ENCODE peak calls at places on chromosomes 16 and 17, in four cellular contexts. T, O, A and E are unnamed samples. For H3K27me3, the result is how much of the 10 kb centered on the place peaks cover.

GRCh38 chr16:66342294-66342900 is 24.1 kb upstream of the CDH5 start:
- DNase-seq in T (peak), O (peak), A (no peak), E (peak)

GRCh38 chr16:19861811-19862327 is 22.8 kb downstream of the GPRC5B start:
- DNase-seq in T (peak), O (no peak), A (no peak), E (peak)

GRCh38 chr16:22232277-22233049 is 26.4 kb downstream of the EEF2K start:
- DNase-seq in T (no peak), O (peak), A (no peak), E (no peak)

GRCh38 chr17:82767041-82767754 is 15.3 kb downstream of the TBCD start:
- DNase-seq in T (peak), O (peak), A (no peak), E (no peak)

GRCh38 chr16:2159052-2159838 is 3.7 kb downstream of the TRAF7 start:
- DNase-seq in T (no peak), O (no peak), A (no peak), E (no peak)

GRCh38 chr17:79652999-79653643 is 42.3 kb upstream of the RBFOX3 start:
- DNase-seq in T (no peak), O (no peak), A (no peak), E (no peak)

GRCh38 chr16:79253100-79253631 is 347.4 kb downstream of the MAF start:
- DNase-seq in T (no peak), O (peak), A (no peak), E (no peak)

GRCh38 chr16:85479972-85480726 is 133.0 kb upstream of the GSE1 start:
- DNase-seq in T (peak), O (no peak), A (no peak), E (no peak)

GRCh38 chr17:40112718-40113109 is 9.1 kb upstream of the MSL1 start:
- DNase-seq in T (no peak), O (no peak), A (no peak), E (no peak)

GRCh38 chr17:67779098-67779672 is 46.1 kb upstream of the BPTF start:
- DNase-seq in T (peak), O (peak), A (no peak), E (no peak)

GRCh38 chr17:42872251-42872965 is 21.4 kb downstream of the AOC3 start:
- DNase-seq in T (no peak), O (no peak), A (no peak), E (no peak)

GRCh38 chr16:81520560-81521135 is 76.0 kb downstream of the CMIP start:
- DNase-seq in T (no peak), O (no peak), A (no peak), E (no peak)

GRCh38 chr17:77609553-77610517 is 348.7 kb upstream of the TNRC6C start:
- DNase-seq in T (peak), O (peak), A (peak), E (no peak)

GRCh38 chr17:66373944-66374817 is 71.8 kb downstream of the PRKCA start:
- DNase-seq in T (no peak), O (no peak), A (no peak), E (no peak)

GRCh38 chr17:1454541-1454940 is 1.5 kb downstream of the CRK start:
- DNase-seq in T (no peak), O (no peak), A (no peak), E (no peak)

GRCh38 chr17:31327534-31328526 is 6.4 kb upstream of the EVI2A start:
- DNase-seq in T (no peak), O (peak), A (no peak), E (no peak)

GRCh38 chr16:54148974-54149373 is 137.6 kb downstream of the IRX3 start:
- DNase-seq in T (no peak), O (no peak), A (no peak), E (no peak)

GRCh38 chr16:81006472-81007311 is at the start of the genes CENPN and CMC2:
- DNase-seq in T (peak), O (peak), A (peak), E (peak)

GRCh38 chr16:75653926-75654325 is 6.4 kb downstream of the TERF2IP start:
- DNase-seq in T (no peak), O (no peak), A (no peak), E (no peak)

GRCh38 chr17:39763046-39763800 is 25.5 kb downstream of the GRB7 start:
- DNase-seq in T (no peak), O (no peak), A (no peak), E (no peak)

GRCh38 chr17:16298140-16298662 is 55.1 kb downstream of the CENPV start:
- DNase-seq in T (no peak), O (peak), A (no peak), E (no peak)

GRCh38 chr17:62860962-62861873 is 53.1 kb upstream of the MARCHF10 start:
- DNase-seq in T (peak), O (no peak), A (no peak), E (no peak)

GRCh38 chr17:81842725-81843504 is 8.1 kb upstream of the PPP1R27 start:
- DNase-seq in T (no peak), O (no peak), A (no peak), E (no peak)

GRCh38 chr17:20955437-20956323 is 87.1 kb downstream of the USP22 start:
- DNase-seq in T (no peak), O (peak), A (no peak), E (no peak)

GRCh38 chr17:7632492-7632894 is 2.6 kb downstream of the SHBG start:
- DNase-seq in T (peak), O (no peak), A (no peak), E (no peak)

GRCh38 chr17:4143563-4144410 is 790 bp downstream of the CYB5D2 start:
- DNase-seq in T (peak), O (peak), A (peak), E (peak)

GRCh38 chr16:73840710-73841109 is 455.9 kb upstream of the PSMD7 start:
- DNase-seq in T (no peak), O (no peak), A (no peak), E (no peak)

GRCh38 chr16:73000020-73000906 is 47.7 kb downstream of the ZFHX3 start:
- DNase-seq in T (no peak), O (peak), A (no peak), E (no peak)

GRCh38 chr17:78448356-78448993 is 70.0 kb downstream of the PGS1 start:
- DNase-seq in T (no peak), O (peak), A (no peak), E (no peak)

GRCh38 chr17:44254696-44255095 is 13.2 kb downstream of the SLC4A1 start:
- DNase-seq in T (no peak), O (no peak), A (no peak), E (no peak)

GRCh38 chr16:14423344-14423743 is 206.7 kb downstream of the PARN start:
- DNase-seq in T (no peak), O (no peak), A (no peak), E (no peak)

GRCh38 chr16:89764711-89765201 is 43.4 kb downstream of the ZNF276 start:
- DNase-seq in T (no peak), O (no peak), A (peak), E (no peak)

GRCh38 chr16:29854520-29855100 is 8.4 kb downstream of the CDIPT start:
- DNase-seq in T (no peak), O (no peak), A (no peak), E (no peak)

GRCh38 chr16:29302976-29303375 is 103.5 kb downstream of the NPIPB11 start:
- DNase-seq in T (no peak), O (no peak), A (no peak), E (no peak)

GRCh38 chr17:6420173-6420641 is 14.7 kb downstream of the AIPL1 start:
- DNase-seq in T (peak), O (no peak), A (no peak), E (no peak)

GRCh38 chr17:79395545-79395944 is 215.3 kb downstream of the RBFOX3 start:
- DNase-seq in T (no peak), O (no peak), A (no peak), E (no peak)

DNA sequence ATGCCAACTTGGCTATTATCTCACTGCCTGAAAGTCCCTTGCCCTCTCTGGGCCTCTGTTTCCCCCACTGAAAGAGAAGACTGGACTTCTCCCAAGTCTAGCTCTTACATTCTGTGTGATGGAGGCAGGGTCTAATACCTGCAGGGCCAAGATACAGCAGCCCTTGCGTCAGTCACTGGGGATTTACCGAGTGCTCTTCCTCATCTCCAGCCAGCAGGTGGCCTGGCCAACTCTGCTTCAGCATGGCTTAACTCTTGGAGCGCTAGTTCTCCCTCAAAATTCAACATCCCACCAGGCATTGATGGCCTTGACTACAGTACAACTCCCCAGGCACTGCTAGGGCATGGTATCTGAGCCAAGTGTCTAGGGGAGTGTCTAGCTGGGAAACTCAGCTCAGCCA is 19.9 kb upstream of the MTMR4 start:
- DNase-seq in T (no peak), O (peak), A (no peak), E (no peak)
- H3K27me3 ChIP-seq in T (under half), O (under half), A (under half), E (under half)

DNA sequence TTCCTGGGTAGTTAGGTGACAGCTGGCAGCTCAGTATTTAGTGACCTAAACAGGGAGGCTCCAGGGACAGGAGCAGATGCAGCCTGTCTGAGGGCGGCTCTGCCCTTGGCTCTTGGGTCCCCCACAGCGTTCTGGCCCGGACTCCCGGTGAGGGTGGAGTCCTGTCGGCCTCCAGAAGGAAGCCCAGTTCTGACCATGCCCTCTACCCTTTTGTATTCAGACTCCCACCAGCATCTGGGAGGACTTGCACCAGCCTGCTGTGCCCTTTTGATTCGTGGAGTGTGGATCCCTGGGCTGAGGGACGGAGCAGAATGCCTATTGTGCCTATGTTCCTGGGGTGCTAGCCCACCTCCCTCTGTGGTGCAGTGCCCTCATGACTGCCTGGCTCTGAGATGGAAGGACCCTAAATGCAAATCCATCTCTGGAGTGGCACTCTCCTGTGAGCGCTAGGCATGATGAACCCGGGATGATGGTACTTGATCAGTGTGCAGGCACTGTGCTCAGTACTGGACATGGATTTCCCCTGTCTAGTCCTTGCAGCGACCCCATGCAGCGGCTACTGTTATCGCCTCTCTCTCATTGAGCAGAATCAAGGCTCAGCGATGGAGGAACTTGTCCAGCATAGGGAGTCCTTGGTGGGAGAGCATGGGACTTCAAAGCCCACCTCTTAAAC is 123.1 kb downstream of the SNX29 start:
- DNase-seq in T (no peak), O (no peak), A (no peak), E (no peak)
- TF ChIP-seq SUZ12 in T (no peak), O (no peak), A (no peak), E (no peak)

GRCh38 chr17:37731056-37731455 is 13.8 kb downstream of the HNF1B start:
- DNase-seq in T (no peak), O (no peak), A (no peak), E (no peak)
- H3K27me3 ChIP-seq in T (under half), O (under half), A (under half), E (half or more)

DNA sequence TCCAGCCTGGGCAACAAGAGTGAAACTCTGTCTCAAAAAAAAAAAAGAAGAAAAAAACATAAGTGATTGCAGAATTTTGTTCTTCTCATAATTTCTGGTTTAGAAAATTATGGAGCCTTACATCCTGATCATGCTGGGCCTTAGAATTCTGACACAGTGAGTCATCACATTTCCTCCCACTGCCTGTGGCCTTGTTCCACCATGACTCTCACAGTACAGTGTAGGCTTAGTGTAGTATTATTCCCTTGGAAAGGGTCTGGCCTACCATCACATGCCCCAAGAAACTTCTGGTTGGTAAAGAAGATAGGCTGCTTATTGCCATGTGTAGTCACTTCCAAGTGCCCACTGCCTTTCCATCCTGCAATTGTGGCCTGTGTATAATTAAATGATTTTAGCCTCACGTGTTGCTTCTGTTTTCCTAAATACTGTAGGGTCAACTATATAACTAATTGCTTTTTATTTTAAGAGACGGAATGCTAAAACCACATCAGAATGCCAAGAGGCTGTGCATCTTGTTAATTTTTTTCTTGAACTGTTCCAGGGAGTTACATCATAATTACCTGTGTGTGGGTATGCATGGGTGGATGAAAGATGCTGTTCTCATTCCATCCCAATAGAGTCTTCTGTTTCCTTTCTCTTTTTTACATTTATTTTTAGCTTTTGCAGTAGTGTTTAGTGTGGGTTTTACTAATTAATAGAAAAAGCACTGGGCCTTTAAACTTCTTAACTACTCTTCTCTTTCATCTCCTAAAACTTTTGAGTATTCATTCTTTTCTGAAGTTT is 25.9 kb downstream of the OGFOD1 start:
- DNase-seq in T (no peak), O (peak), A (no peak), E (no peak)
- TF ChIP-seq SUZ12 in T (no peak), O (no peak), A (no peak), E (no peak)

GRCh38 chr16:49763826-49764225 is 92.1 kb downstream of the ZNF423 start:
- DNase-seq in T (no peak), O (no peak), A (no peak), E (no peak)
- H3K27me3 ChIP-seq in T (under half), O (under half), A (under half), E (under half)

GRCh38 chr16:63096857-63097256 is 1060.6 kb upstream of the CDH8 start:
- DNase-seq in T (no peak), O (no peak), A (no peak), E (no peak)
- TF ChIP-seq SUZ12 in T (no peak), O (no peak), A (no peak), E (no peak)

DNA sequence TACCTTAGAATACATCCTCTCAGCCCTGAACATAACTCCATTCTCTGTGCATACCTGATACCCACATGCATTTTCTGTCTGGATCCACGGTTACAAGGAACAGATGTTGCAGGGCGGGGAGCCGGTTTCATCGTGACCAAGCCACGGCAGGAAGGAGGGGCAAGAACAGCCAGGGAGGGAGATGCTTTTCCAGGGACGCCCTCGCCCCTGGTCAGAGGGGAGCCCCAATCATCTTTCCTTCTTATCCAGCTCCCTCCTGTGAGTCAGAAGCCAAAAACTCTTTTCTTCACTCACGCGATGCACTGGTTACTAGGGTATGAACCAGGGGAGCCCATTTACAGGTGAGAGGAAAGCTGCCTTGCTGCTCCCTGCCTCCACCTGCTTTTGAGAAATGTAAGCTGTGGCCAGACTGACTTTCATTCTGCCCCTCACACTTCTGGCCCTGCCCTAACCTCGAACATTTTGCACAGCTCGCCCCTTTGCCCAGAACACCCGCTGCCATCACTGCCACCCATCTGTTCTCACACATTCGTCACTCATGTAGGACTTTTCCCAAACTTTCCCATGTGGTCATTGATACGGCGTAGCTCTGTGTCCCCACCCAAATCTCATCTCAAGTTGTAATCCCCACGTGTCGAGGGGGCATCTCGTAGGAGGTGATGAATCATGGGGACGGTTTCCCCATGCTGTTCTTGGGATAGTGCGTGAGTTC is 20.4 kb downstream of the FOXL1 start:
- DNase-seq in T (no peak), O (no peak), A (no peak), E (no peak)
- H3K27me3 ChIP-seq in T (under half), O (under half), A (under half), E (under half)

DNA sequence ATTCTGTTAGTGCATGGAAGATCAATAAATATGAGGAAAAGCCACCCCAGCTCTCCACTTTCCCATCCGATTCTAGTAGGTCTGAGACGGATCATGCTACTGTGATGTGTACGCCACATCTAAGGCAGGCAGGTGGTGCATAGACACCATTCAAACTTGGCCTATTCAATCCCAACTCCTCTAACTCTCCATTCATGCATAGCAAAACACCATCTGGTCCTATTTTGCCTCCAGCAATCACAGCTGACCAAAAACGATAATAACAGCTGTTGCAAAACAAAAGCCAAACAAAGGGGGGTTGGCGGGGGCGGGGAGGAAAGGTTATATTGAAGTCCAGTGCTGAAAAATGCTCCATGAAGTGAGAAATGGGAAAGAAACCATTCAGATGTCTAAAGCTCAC is 111.4 kb downstream of the TOX3 start:
- DNase-seq in T (no peak), O (no peak), A (no peak), E (no peak)
- TF ChIP-seq SUZ12 in T (no peak), O (no peak), A (no peak), E (no peak)